ENCODE peak calls at places on chromosomes 13 and 19, in nine cellular contexts. I is psoas muscle, N is epithelial cell of prostate, A is WERI-Rb-1, J is heart right ventricle, O is thoracic aorta, Z is ovary, X is left lung, M is upper lobe of left lung. C is an unnamed sample.

GRCh38 chr19:30536975-30537374 is 164.8 kb downstream of the ZNF536 start:
- DNase-seq in N (no peak), M (no peak), O (no peak), I (no peak), A (no peak), Z (no peak), X (no peak), J (no peak), C (no peak)

GRCh38 chr13:50589651-50590054 is 253.8 kb downstream of the DLEU7 start:
- DNase-seq in X (no peak), M (no peak), O (no peak), J (no peak), N (peak), A (no peak), I (no peak), Z (no peak), C (peak)

GRCh38 chr13:101150998-101151397 is 265.3 kb downstream of the NALCN start:
- DNase-seq in X (no peak), A (peak), I (no peak), Z (no peak), J (no peak), O (no peak), N (no peak), M (no peak), C (no peak)

GRCh38 chr13:30985637-30986205 is 53.3 kb downstream of the TEX26 start:
- DNase-seq in I (no peak), J (no peak), O (no peak), M (no peak), N (no peak), Z (no peak), A (no peak), X (no peak), C (peak)

GRCh38 chr19:54023191-54023590 is 31.8 kb downstream of the CACNG6 start:
- DNase-seq in I (no peak), Z (no peak), N (no peak), M (no peak), X (no peak), J (no peak), A (no peak), O (no peak), C (no peak)

GRCh38 chr19:49011194-49011593 is 5.7 kb downstream of the LHB start:
- DNase-seq in M (no peak), O (no peak), J (no peak), X (no peak), I (no peak), N (no peak), Z (no peak), A (no peak), C (no peak)

GRCh38 chr19:2550431-2551171 is 74.7 kb downstream of the GADD45B start:
- DNase-seq in I (peak), Z (no peak), X (peak), O (no peak), M (no peak), J (peak), A (peak), N (no peak), C (no peak)

GRCh38 chr13:91767681-91768080 is 369.3 kb downstream of the GPC5 start:
- DNase-seq in J (no peak), M (no peak), O (no peak), N (no peak), A (no peak), X (no peak), I (no peak), Z (no peak), C (no peak)

GRCh38 chr19:42083537-42083936 is 7.6 kb downstream of the ZNF574 start:
- DNase-seq in O (no peak), N (no peak), I (no peak), A (no peak), J (no peak), Z (no peak), M (no peak), X (no peak), C (no peak)

GRCh38 chr13:78604782-78605611 is 1.6 kb upstream of the POU4F1 start:
- DNase-seq in Z (no peak), X (no peak), J (no peak), M (no peak), O (no peak), A (no peak), I (no peak), N (no peak), C (no peak)

GRCh38 chr13:21031594-21031993 is 29.8 kb downstream of the LATS2 start:
- DNase-seq in J (no peak), A (no peak), O (no peak), Z (no peak), X (no peak), I (no peak), N (no peak), M (no peak), C (no peak)

GRCh38 chr13:19601749-19602725 is 31.4 kb upstream of the MPHOSPH8 start:
- DNase-seq in N (no peak), Z (no peak), X (peak), I (peak), O (no peak), M (peak), A (peak), J (peak), C (peak)

GRCh38 chr13:50230365-50230978 is 215.2 kb downstream of the KCNRG start:
- DNase-seq in X (no peak), I (no peak), J (no peak), O (no peak), Z (no peak), N (no peak), A (no peak), M (no peak), C (no peak)

GRCh38 chr13:102487330-102487729 is 85.5 kb upstream of the FGF14 start:
- DNase-seq in X (no peak), N (no peak), Z (no peak), A (no peak), I (no peak), M (no peak), J (no peak), O (no peak), C (no peak)

GRCh38 chr19:41156207-41156606 is 36.8 kb upstream of the CYP2S1 start:
- DNase-seq in N (no peak), O (no peak), Z (no peak), X (no peak), M (no peak), I (no peak), J (no peak), A (no peak), C (no peak)

GRCh38 chr19:30070970-30071632 is 129.1 kb downstream of the URI1 start:
- DNase-seq in X (peak), O (no peak), A (no peak), Z (no peak), I (no peak), M (peak), N (no peak), J (peak), C (no peak)

GRCh38 chr19:34505321-34506025 is 23.9 kb downstream of the WTIP start:
- DNase-seq in I (no peak), Z (no peak), A (no peak), N (no peak), M (no peak), X (peak), J (no peak), O (no peak), C (no peak)

GRCh38 chr19:30430206-30430734 is 58.1 kb downstream of the ZNF536 start:
- DNase-seq in I (no peak), X (no peak), A (no peak), N (no peak), M (no peak), O (no peak), J (no peak), Z (no peak), C (no peak)

GRCh38 chr19:36151144-36152051 is 849 bp downstream of the COX7A1 start:
- DNase-seq in Z (peak), J (peak), I (peak), O (peak), N (no peak), M (no peak), X (no peak), A (no peak), C (no peak)

GRCh38 chr13:60431108-60431700 is 34.2 kb downstream of the TDRD3 start:
- DNase-seq in A (no peak), Z (no peak), J (no peak), I (no peak), M (no peak), X (no peak), O (no peak), N (no peak), C (peak)

GRCh38 chr13:111853766-111854165 is 213.2 kb upstream of the SOX1 start:
- DNase-seq in N (no peak), J (no peak), M (no peak), I (no peak), O (no peak), A (no peak), X (no peak), Z (no peak), C (no peak)

GRCh38 chr13:75173457-75174356 is 308.3 kb downstream of the TBC1D4 start:
- DNase-seq in X (no peak), N (no peak), J (no peak), Z (no peak), A (no peak), M (no peak), O (no peak), I (no peak), C (no peak)

GRCh38 chr19:2273356-2274184 is 8.4 kb downstream of the PEAK3 start:
- DNase-seq in N (no peak), A (peak), X (peak), Z (peak), O (no peak), J (peak), M (peak), I (peak), C (peak)

GRCh38 chr13:99285432-99286182 is 21.6 kb downstream of the GPR183 start:
- DNase-seq in I (no peak), M (no peak), N (no peak), A (peak), J (no peak), X (no peak), O (no peak), Z (peak), C (no peak)

GRCh38 chr13:71358218-71358617 is 508.8 kb downstream of the DACH1 start:
- DNase-seq in M (no peak), I (no peak), Z (no peak), J (no peak), O (no peak), N (peak), A (no peak), X (no peak), C (peak)

GRCh38 chr13:110712849-110713641 is 455 bp upstream of the ING1 start:
- DNase-seq in N (peak), I (peak), O (peak), Z (peak), X (peak), M (peak), A (peak), J (peak), C (peak)

GRCh38 chr19:23999821-24000610 is 85.3 kb downstream of the ZNF726 start:
- DNase-seq in O (no peak), N (peak), J (no peak), M (no peak), X (no peak), A (no peak), Z (no peak), I (no peak), C (peak)

GRCh38 chr13:75512253-75512652 is 25.4 kb downstream of the COMMD6 start:
- DNase-seq in X (no peak), A (no peak), I (no peak), J (no peak), O (no peak), Z (no peak), M (no peak), N (no peak), C (no peak)

GRCh38 chr13:44274838-44275237 is 98.8 kb upstream of the SERP2 start:
- DNase-seq in M (no peak), N (no peak), A (no peak), J (no peak), I (no peak), X (no peak), O (no peak), Z (no peak), C (no peak)

GRCh38 chr13:23990443-23990842 is 93.1 kb upstream of the C1QTNF9B start:
- DNase-seq in J (no peak), M (no peak), N (no peak), I (no peak), A (no peak), X (no peak), O (no peak), Z (no peak), C (no peak)

GRCh38 chr13:97000295-97000925 is 6.1 kb upstream of the OXGR1 start:
- DNase-seq in J (no peak), X (no peak), M (no peak), O (no peak), I (no peak), N (no peak), Z (no peak), A (no peak), C (no peak)

GRCh38 chr19:18109731-18110671 is 12.4 kb downstream of the MAST3 start:
- DNase-seq in M (peak), O (no peak), X (peak), J (peak), Z (no peak), N (no peak), A (peak), I (peak), C (no peak)

GRCh38 chr13:29589234-29589633 is 6.3 kb downstream of the SLC7A1 start:
- DNase-seq in J (no peak), M (no peak), I (no peak), Z (no peak), A (no peak), N (no peak), O (no peak), X (no peak), C (no peak)

GRCh38 chr19:6402058-6402457 is 9.1 kb upstream of the GTF2F1 start:
- DNase-seq in J (no peak), X (no peak), N (no peak), I (no peak), A (no peak), O (no peak), Z (no peak), M (no peak), C (no peak)

GRCh38 chr19:5719274-5719960 is 529 bp downstream of the LONP1 start:
- DNase-seq in Z (no peak), A (peak), J (no peak), M (peak), N (no peak), X (no peak), I (no peak), O (no peak), C (peak)

GRCh38 chr13:48494874-48495273 is 38.0 kb downstream of the RCBTB2 start:
- DNase-seq in O (no peak), X (no peak), A (no peak), Z (no peak), J (no peak), N (no peak), I (no peak), M (no peak), C (no peak)

GRCh38 chr13:48492123-48493075 is 40.5 kb downstream of the RCBTB2 start:
- DNase-seq in O (no peak), J (peak), Z (peak), N (no peak), X (peak), I (peak), M (peak), A (no peak), C (no peak)

GRCh38 chr13:48491423-48492122 is 41.3 kb downstream of the RCBTB2 start:
- DNase-seq in Z (no peak), X (no peak), I (no peak), J (no peak), M (no peak), O (no peak), A (no peak), N (no peak), C (no peak)

GRCh38 chr13:48493851-48494250 is 39.0 kb downstream of the RCBTB2 start:
- DNase-seq in X (no peak), J (no peak), A (no peak), I (no peak), M (no peak), Z (no peak), O (no peak), N (no peak), C (no peak)

GRCh38 chr13:48493076-48493765 is 39.7 kb downstream of the RCBTB2 start:
- DNase-seq in N (no peak), Z (no peak), X (no peak), I (no peak), J (no peak), O (no peak), A (no peak), M (no peak), C (no peak)
- H3K27ac ChIP-seq in N (no peak), Z (no peak), X (peak), I (peak), J (peak), O (no peak), A (no peak), M (peak), C (peak)

DNA sequence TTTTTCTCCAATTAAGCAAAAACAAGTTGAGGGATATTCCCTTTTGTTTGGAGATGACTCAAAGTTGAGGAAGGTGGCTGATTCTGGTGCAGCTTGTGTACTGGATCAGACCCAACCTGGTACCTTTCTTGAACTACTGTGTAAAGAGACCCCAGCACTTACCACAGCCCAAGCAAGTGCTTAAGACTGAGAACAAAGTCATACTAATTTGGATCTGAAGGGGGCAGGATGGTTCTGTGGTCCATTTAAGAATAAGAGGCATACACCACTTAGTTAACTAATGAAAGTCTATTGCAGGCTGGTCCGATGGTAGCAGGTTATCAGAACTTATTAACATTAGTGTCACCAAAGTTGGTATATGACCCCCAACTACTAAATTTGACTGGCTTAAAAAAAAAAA is 6.3 kb downstream of the THSD1 start:
- DNase-seq in Z (no peak), O (no peak), X (no peak), I (no peak), M (no peak), A (no peak), N (no peak), J (no peak), C (no peak)
- H3K27ac ChIP-seq in Z (no peak), O (no peak), X (no peak), I (no peak), M (no peak), A (no peak), N (no peak), J (no peak), C (no peak)

GRCh38 chr13:33494596-33495214 is 209.2 kb upstream of the STARD13 start:
- DNase-seq in N (peak), I (no peak), J (no peak), A (no peak), X (no peak), M (no peak), O (no peak), Z (no peak), C (peak)

GRCh38 chr13:33493672-33494365 is 208.3 kb upstream of the STARD13 start:
- DNase-seq in A (no peak), I (no peak), Z (no peak), X (no peak), N (no peak), J (no peak), O (no peak), M (no peak), C (no peak)

GRCh38 chr13:33490461-33491327 is 205.1 kb upstream of the STARD13 start:
- DNase-seq in A (peak), M (no peak), J (no peak), N (no peak), X (no peak), O (no peak), Z (peak), I (no peak), C (no peak)

GRCh38 chr13:33497146-33497845 is 211.7 kb upstream of the STARD13 start:
- DNase-seq in N (no peak), I (no peak), O (no peak), A (no peak), M (no peak), J (no peak), X (no peak), Z (no peak), C (no peak)

GRCh38 chr13:33496336-33496735 is 210.8 kb upstream of the STARD13 start:
- DNase-seq in N (no peak), J (no peak), I (no peak), A (no peak), M (no peak), Z (no peak), X (no peak), O (no peak), C (no peak)
- H3K27ac ChIP-seq in N (peak), J (no peak), I (no peak), A (no peak), M (no peak), Z (no peak), X (no peak), O (no peak), C (no peak)

GRCh38 chr13:40979232-40979631 is 39.9 kb downstream of the ELF1 start:
- DNase-seq in I (no peak), M (no peak), Z (no peak), O (no peak), A (no peak), X (no peak), N (no peak), J (no peak), C (no peak)
- H3K27ac ChIP-seq in I (no peak), M (no peak), Z (no peak), O (no peak), A (no peak), X (peak), N (no peak), J (no peak), C (no peak)

GRCh38 chr19:33312065-33312464 is 9.7 kb upstream of the CEBPA start:
- DNase-seq in A (no peak), Z (no peak), I (no peak), O (no peak), X (no peak), M (no peak), N (no peak), J (no peak), C (no peak)
- H3K27ac ChIP-seq in A (no peak), Z (no peak), I (no peak), O (no peak), X (no peak), M (no peak), N (no peak), J (no peak), C (no peak)

DNA sequence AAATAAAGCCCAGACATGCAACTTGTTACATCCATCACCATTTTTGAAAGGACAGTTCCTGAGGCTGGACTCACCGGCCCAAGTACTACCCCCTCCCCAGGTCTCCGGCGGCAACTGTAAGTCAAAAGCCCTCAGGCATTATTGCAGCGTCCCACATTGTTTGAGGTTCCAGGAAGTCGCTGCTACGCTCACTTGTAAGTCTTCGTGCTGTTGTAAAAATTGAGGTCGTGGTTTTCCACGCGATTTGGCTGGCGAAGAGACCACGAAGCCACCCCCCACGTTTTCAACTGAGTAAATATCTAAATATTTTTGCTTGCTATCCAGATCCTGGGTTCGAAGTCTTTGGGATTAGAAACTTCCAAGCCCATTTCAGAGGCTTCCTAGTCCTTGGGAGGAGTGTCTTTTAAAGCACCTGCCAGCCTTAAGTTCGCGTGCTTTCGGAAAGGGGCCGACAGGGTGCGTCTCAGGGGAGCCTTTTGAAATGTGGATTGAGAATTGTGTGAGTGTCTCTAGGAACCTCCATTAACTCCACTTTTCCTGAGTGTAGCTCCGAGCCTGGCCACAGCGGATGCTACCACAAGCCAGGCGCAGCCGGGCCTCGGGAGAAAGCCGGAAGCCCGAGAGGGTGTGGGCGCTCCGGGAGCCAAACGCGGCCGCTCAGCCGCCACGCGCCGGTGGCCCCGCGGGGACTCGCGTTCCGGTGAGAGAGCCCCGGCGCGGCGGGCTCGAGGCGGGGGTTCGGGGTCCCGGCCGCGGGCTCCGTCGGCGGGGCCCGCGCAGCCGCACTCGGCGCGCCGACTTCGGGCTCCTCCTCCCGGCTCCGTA is at the start of gene FNDC3A:
- DNase-seq in M (peak), I (peak), Z (peak), X (peak), A (peak), J (peak), O (no peak), N (no peak), C (peak)
- H3K27ac ChIP-seq in M (peak), I (peak), Z (peak), X (peak), A (peak), J (peak), O (peak), N (peak), C (peak)

C was measured in RWPE1.